ENCODE peak calls at places on chromosomes 12 and 14, in six cellular contexts. One of them, this sample, is unnamed.

GRCh38 chr14:92516966-92517350 is 3.4 kb downstream of the RIN3 start:
- DNase-seq in astrocyte of the spinal cord: no peak
- DNase-seq in MM.1S: no peak
- DNase-seq in fibroblast of the aortic adventitia: no peak
- DNase-seq in OCI-LY7: no peak
- DNase-seq in GM23338: no peak
- DNase-seq in this sample: no peak

GRCh38 chr12:121296618-121297476 is at the start of gene CAMKK2:
- DNase-seq in astrocyte of the spinal cord: peak
- DNase-seq in MM.1S: peak
- DNase-seq in fibroblast of the aortic adventitia: peak
- DNase-seq in OCI-LY7: peak
- DNase-seq in GM23338: peak
- DNase-seq in this sample: peak

GRCh38 chr12:5000658-5001390 is 42.9 kb upstream of the KCNA5 start:
- DNase-seq in astrocyte of the spinal cord: no peak
- DNase-seq in MM.1S: no peak
- DNase-seq in fibroblast of the aortic adventitia: no peak
- DNase-seq in OCI-LY7: no peak
- DNase-seq in GM23338: no peak
- DNase-seq in this sample: no peak

GRCh38 chr14:90781876-90782275 is 34.4 kb downstream of the TTC7B start:
- DNase-seq in astrocyte of the spinal cord: no peak
- DNase-seq in MM.1S: no peak
- DNase-seq in fibroblast of the aortic adventitia: no peak
- DNase-seq in OCI-LY7: no peak
- DNase-seq in GM23338: no peak
- DNase-seq in this sample: no peak

GRCh38 chr14:77139540-77140342 is 1.9 kb downstream of the ZDHHC22 start:
- DNase-seq in astrocyte of the spinal cord: no peak
- DNase-seq in MM.1S: no peak
- DNase-seq in fibroblast of the aortic adventitia: no peak
- DNase-seq in OCI-LY7: peak
- DNase-seq in GM23338: peak
- DNase-seq in this sample: peak

GRCh38 chr12:95622879-95623278 is 71.6 kb upstream of the USP44 start:
- DNase-seq in astrocyte of the spinal cord: no peak
- DNase-seq in MM.1S: no peak
- DNase-seq in fibroblast of the aortic adventitia: no peak
- DNase-seq in OCI-LY7: no peak
- DNase-seq in GM23338: no peak
- DNase-seq in this sample: no peak

GRCh38 chr12:93221841-93222240 is 155.9 kb upstream of the NUDT4 start:
- DNase-seq in astrocyte of the spinal cord: no peak
- DNase-seq in MM.1S: no peak
- DNase-seq in fibroblast of the aortic adventitia: no peak
- DNase-seq in OCI-LY7: no peak
- DNase-seq in GM23338: no peak
- DNase-seq in this sample: no peak

GRCh38 chr14:93042968-93043940 is 72.5 kb downstream of the ITPK1 start:
- DNase-seq in astrocyte of the spinal cord: peak
- DNase-seq in MM.1S: no peak
- DNase-seq in fibroblast of the aortic adventitia: peak
- DNase-seq in OCI-LY7: no peak
- DNase-seq in GM23338: no peak
- DNase-seq in this sample: peak

GRCh38 chr12:54419088-54419887 is at the start of gene ITGA5:
- DNase-seq in astrocyte of the spinal cord: peak
- DNase-seq in MM.1S: no peak
- DNase-seq in fibroblast of the aortic adventitia: peak
- DNase-seq in OCI-LY7: no peak
- DNase-seq in GM23338: peak
- DNase-seq in this sample: peak

GRCh38 chr14:84129028-84129427 is 1400.9 kb upstream of the FLRT2 start:
- DNase-seq in astrocyte of the spinal cord: no peak
- DNase-seq in MM.1S: no peak
- DNase-seq in fibroblast of the aortic adventitia: no peak
- DNase-seq in OCI-LY7: no peak
- DNase-seq in GM23338: no peak
- DNase-seq in this sample: no peak

GRCh38 chr12:130556486-130557055 is 159.5 kb downstream of the RIMBP2 start:
- DNase-seq in astrocyte of the spinal cord: no peak
- DNase-seq in MM.1S: no peak
- DNase-seq in fibroblast of the aortic adventitia: no peak
- DNase-seq in OCI-LY7: no peak
- DNase-seq in GM23338: no peak
- DNase-seq in this sample: no peak

GRCh38 chr14:92040431-92041040 is 677 bp upstream of the TRIP11 start:
- DNase-seq in astrocyte of the spinal cord: peak
- DNase-seq in MM.1S: peak
- DNase-seq in fibroblast of the aortic adventitia: peak
- DNase-seq in OCI-LY7: peak
- DNase-seq in GM23338: peak
- DNase-seq in this sample: peak

GRCh38 chr14:59067135-59067894 is 121.2 kb upstream of the DAAM1 start:
- DNase-seq in astrocyte of the spinal cord: no peak
- DNase-seq in MM.1S: no peak
- DNase-seq in fibroblast of the aortic adventitia: no peak
- DNase-seq in OCI-LY7: peak
- DNase-seq in GM23338: no peak
- DNase-seq in this sample: peak

GRCh38 chr14:23408307-23408630 is 196 bp upstream of the MYH6 start:
- DNase-seq in astrocyte of the spinal cord: no peak
- DNase-seq in MM.1S: no peak
- DNase-seq in fibroblast of the aortic adventitia: no peak
- DNase-seq in OCI-LY7: no peak
- DNase-seq in GM23338: no peak
- DNase-seq in this sample: no peak

GRCh38 chr12:122022393-122023338 is 982 bp downstream of the BCL7A start:
- DNase-seq in astrocyte of the spinal cord: peak
- DNase-seq in MM.1S: no peak
- DNase-seq in fibroblast of the aortic adventitia: no peak
- DNase-seq in OCI-LY7: peak
- DNase-seq in GM23338: peak
- DNase-seq in this sample: peak

GRCh38 chr12:92089559-92089958 is 56.1 kb downstream of the BTG1 start:
- DNase-seq in astrocyte of the spinal cord: peak
- DNase-seq in MM.1S: no peak
- DNase-seq in fibroblast of the aortic adventitia: no peak
- DNase-seq in OCI-LY7: no peak
- DNase-seq in GM23338: no peak
- DNase-seq in this sample: no peak

GRCh38 chr14:57982802-57983201 is 116.9 kb upstream of the SLC35F4 start:
- DNase-seq in astrocyte of the spinal cord: no peak
- DNase-seq in MM.1S: no peak
- DNase-seq in fibroblast of the aortic adventitia: no peak
- DNase-seq in OCI-LY7: no peak
- DNase-seq in GM23338: no peak
- DNase-seq in this sample: peak

GRCh38 chr12:108884116-108885012 is 4.5 kb downstream of the DAO start:
- DNase-seq in astrocyte of the spinal cord: no peak
- DNase-seq in MM.1S: peak
- DNase-seq in fibroblast of the aortic adventitia: peak
- DNase-seq in OCI-LY7: peak
- DNase-seq in GM23338: peak
- DNase-seq in this sample: peak

GRCh38 chr12:126930234-126930633 is 1336.7 kb upstream of the TMEM132C start:
- DNase-seq in astrocyte of the spinal cord: no peak
- DNase-seq in MM.1S: no peak
- DNase-seq in fibroblast of the aortic adventitia: no peak
- DNase-seq in OCI-LY7: no peak
- DNase-seq in GM23338: no peak
- DNase-seq in this sample: no peak

GRCh38 chr12:113910751-113911272 is 55.3 kb downstream of the RBM19 start:
- DNase-seq in astrocyte of the spinal cord: no peak
- DNase-seq in MM.1S: no peak
- DNase-seq in fibroblast of the aortic adventitia: no peak
- DNase-seq in OCI-LY7: no peak
- DNase-seq in GM23338: no peak
- DNase-seq in this sample: no peak

GRCh38 chr12:45598761-45599160 is 130.7 kb upstream of the ARID2 start:
- DNase-seq in astrocyte of the spinal cord: no peak
- DNase-seq in MM.1S: no peak
- DNase-seq in fibroblast of the aortic adventitia: no peak
- DNase-seq in OCI-LY7: no peak
- DNase-seq in GM23338: no peak
- DNase-seq in this sample: no peak

GRCh38 chr12:53939141-53940108 is 794 bp downstream of the HOXC13 start:
- DNase-seq in astrocyte of the spinal cord: no peak
- DNase-seq in MM.1S: no peak
- DNase-seq in fibroblast of the aortic adventitia: peak
- DNase-seq in OCI-LY7: no peak
- DNase-seq in GM23338: peak
- DNase-seq in this sample: peak

GRCh38 chr12:109863961-109864712 is 16.2 kb downstream of the GLTP start:
- DNase-seq in astrocyte of the spinal cord: peak
- DNase-seq in MM.1S: peak
- DNase-seq in fibroblast of the aortic adventitia: peak
- DNase-seq in OCI-LY7: no peak
- DNase-seq in GM23338: no peak
- DNase-seq in this sample: peak

DNA sequence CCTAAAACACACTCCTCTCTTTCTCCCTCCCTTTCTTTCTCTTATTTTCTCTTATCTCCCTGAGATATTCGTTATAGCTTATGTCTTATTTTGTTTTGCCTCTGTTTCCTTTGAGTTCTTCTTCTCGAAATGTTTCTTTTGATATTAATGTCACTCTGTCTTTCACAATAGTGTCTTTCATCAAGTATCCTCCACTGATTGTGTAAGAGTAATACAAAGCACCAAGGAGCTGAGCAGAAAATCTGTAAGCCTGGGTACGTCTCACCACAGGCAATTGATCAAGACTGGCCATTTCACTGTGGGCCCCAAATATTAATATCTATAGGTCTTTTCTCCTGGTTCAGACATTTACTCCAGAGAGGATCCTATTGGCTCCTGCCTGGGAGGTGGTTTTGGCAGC is 4.8 kb upstream of the LYZ start:
- DNase-seq in astrocyte of the spinal cord: no peak
- DNase-seq in MM.1S: no peak
- DNase-seq in fibroblast of the aortic adventitia: no peak
- DNase-seq in OCI-LY7: no peak
- DNase-seq in GM23338: no peak
- DNase-seq in this sample: no peak
- H3K4me3 ChIP-seq in astrocyte of the spinal cord: no peak
- H3K4me3 ChIP-seq in MM.1S: no peak
- H3K4me3 ChIP-seq in fibroblast of the aortic adventitia: no peak
- H3K4me3 ChIP-seq in OCI-LY7: no peak
- H3K4me3 ChIP-seq in GM23338: no peak
- H3K4me3 ChIP-seq in this sample: no peak

GRCh38 chr14:71753126-71753830 is 179.0 kb upstream of the RGS6 start:
- DNase-seq in astrocyte of the spinal cord: peak
- DNase-seq in MM.1S: peak
- DNase-seq in fibroblast of the aortic adventitia: peak
- DNase-seq in OCI-LY7: peak
- DNase-seq in GM23338: peak
- DNase-seq in this sample: peak
- TF ChIP-seq CTCF in astrocyte of the spinal cord: peak
- TF ChIP-seq CTCF in MM.1S: peak
- TF ChIP-seq CTCF in fibroblast of the aortic adventitia: peak
- TF ChIP-seq CTCF in OCI-LY7: peak
- TF ChIP-seq CTCF in GM23338: peak
- TF ChIP-seq CTCF in this sample: peak

GRCh38 chr14:49975286-49975685 is 82.4 kb downstream of the ARF6 start:
- DNase-seq in astrocyte of the spinal cord: peak
- DNase-seq in MM.1S: no peak
- DNase-seq in fibroblast of the aortic adventitia: peak
- DNase-seq in OCI-LY7: no peak
- DNase-seq in GM23338: no peak
- DNase-seq in this sample: peak

GRCh38 chr14:49972840-49973239 is 80.0 kb downstream of the ARF6 start:
- DNase-seq in astrocyte of the spinal cord: peak
- DNase-seq in MM.1S: peak
- DNase-seq in fibroblast of the aortic adventitia: peak
- DNase-seq in OCI-LY7: no peak
- DNase-seq in GM23338: no peak
- DNase-seq in this sample: peak

GRCh38 chr14:49980027-49980426 is 87.1 kb downstream of the ARF6 start:
- DNase-seq in astrocyte of the spinal cord: no peak
- DNase-seq in MM.1S: no peak
- DNase-seq in fibroblast of the aortic adventitia: peak
- DNase-seq in OCI-LY7: no peak
- DNase-seq in GM23338: no peak
- DNase-seq in this sample: no peak

GRCh38 chr14:49975799-49976198 is 82.9 kb downstream of the ARF6 start:
- DNase-seq in astrocyte of the spinal cord: no peak
- DNase-seq in MM.1S: no peak
- DNase-seq in fibroblast of the aortic adventitia: no peak
- DNase-seq in OCI-LY7: no peak
- DNase-seq in GM23338: no peak
- DNase-seq in this sample: no peak

DNA sequence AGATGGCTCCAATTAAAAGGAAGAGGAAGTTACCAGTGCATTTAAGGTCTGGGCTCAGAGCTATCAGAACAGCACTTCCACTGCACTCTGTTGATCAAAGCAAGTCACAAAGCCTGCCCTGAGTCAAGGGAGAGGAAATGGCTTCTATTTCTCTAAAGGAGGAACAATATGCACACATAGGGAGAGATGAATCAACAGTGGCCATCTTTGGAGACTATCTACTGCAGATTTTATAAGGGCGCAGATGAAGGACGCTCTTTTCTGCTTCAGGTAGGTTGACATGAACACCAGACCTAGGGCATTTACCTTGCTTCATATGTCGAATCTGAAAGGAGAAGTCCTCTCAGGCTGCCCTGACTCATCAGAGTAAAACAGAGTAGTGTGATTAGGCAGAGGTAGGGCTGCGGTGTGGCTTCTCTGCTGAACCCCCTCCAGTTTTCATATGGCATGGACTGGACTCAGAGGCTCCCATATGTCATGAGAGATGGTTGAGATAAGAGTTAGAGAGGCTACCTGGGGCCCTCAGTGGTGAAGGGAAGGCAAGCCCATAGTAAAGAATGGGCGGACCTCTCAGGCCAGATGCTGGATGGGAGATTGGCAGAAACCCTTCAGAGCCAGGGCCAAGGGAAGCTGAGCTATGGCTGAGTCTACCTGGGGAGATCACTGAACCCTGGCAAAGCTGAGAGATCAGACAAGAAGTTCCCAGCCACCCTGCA is 84.4 kb downstream of the ARF6 start:
- DNase-seq in astrocyte of the spinal cord: no peak
- DNase-seq in MM.1S: no peak
- DNase-seq in fibroblast of the aortic adventitia: no peak
- DNase-seq in OCI-LY7: peak
- DNase-seq in GM23338: no peak
- DNase-seq in this sample: no peak
- H3K4me3 ChIP-seq in astrocyte of the spinal cord: no peak
- H3K4me3 ChIP-seq in MM.1S: no peak
- H3K4me3 ChIP-seq in fibroblast of the aortic adventitia: no peak
- H3K4me3 ChIP-seq in OCI-LY7: peak
- H3K4me3 ChIP-seq in GM23338: no peak
- H3K4me3 ChIP-seq in this sample: no peak

DNA sequence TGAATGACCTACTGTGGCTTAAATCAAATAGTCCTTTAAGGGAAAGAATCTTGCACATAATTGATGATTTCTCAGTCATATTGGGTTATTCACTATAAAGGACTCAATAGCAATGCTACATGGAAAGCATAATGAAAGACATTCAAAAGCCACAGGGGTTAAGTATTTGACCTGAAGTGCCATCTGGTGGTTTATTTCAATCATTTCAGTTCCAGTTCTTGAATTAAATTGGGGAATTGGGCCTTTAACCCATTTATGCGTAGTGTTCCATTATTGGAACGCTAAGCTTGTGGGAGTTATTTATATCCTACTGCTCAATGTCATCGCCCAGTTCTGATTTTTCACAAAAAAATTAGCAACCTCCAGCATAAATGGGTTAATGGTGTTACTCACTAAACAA is 41.3 kb upstream of the C12orf71 start:
- DNase-seq in astrocyte of the spinal cord: no peak
- DNase-seq in MM.1S: peak
- DNase-seq in fibroblast of the aortic adventitia: peak
- DNase-seq in OCI-LY7: peak
- DNase-seq in GM23338: peak
- DNase-seq in this sample: peak
- TF ChIP-seq CTCF in astrocyte of the spinal cord: no peak
- TF ChIP-seq CTCF in MM.1S: peak
- TF ChIP-seq CTCF in fibroblast of the aortic adventitia: no peak
- TF ChIP-seq CTCF in OCI-LY7: peak
- TF ChIP-seq CTCF in GM23338: peak
- TF ChIP-seq CTCF in this sample: peak

This sample was measured in fibroblast of pulmonary artery.